ENCODE peak calls at places on chromosomes 12 and 14, in four cellular contexts. One of them, this sample, is unnamed.

GRCh38 chr14:23568600-23569310 is 1.2 kb upstream of the AP1G2 start:
- DNase-seq in lung: no peak
- DNase-seq in psoas muscle: no peak
- DNase-seq in heart right ventricle: no peak
- DNase-seq in this sample: no peak

GRCh38 chr14:37142835-37143499 is 29.4 kb downstream of the SLC25A21 start:
- DNase-seq in lung: no peak
- DNase-seq in psoas muscle: no peak
- DNase-seq in heart right ventricle: no peak
- DNase-seq in this sample: peak; percentile 11

GRCh38 chr12:107560194-107560905 is 125.2 kb upstream of the PWP1 start:
- DNase-seq in lung: no peak
- DNase-seq in psoas muscle: no peak
- DNase-seq in heart right ventricle: no peak
- DNase-seq in this sample: no peak

GRCh38 chr12:76878045-76878898 is 547 bp downstream of the CSRP2 start:
- DNase-seq in lung: no peak
- DNase-seq in psoas muscle: peak; percentile 19
- DNase-seq in heart right ventricle: peak; percentile 19
- DNase-seq in this sample: no peak

GRCh38 chr12:118034429-118035193 is 18.1 kb downstream of the RFC5 start:
- DNase-seq in lung: no peak
- DNase-seq in psoas muscle: no peak
- DNase-seq in heart right ventricle: no peak
- DNase-seq in this sample: peak; percentile 77

GRCh38 chr14:35159742-35160409 is 37.5 kb downstream of the PRORP start:
- DNase-seq in lung: no peak
- DNase-seq in psoas muscle: no peak
- DNase-seq in heart right ventricle: no peak
- DNase-seq in this sample: peak; percentile 87

GRCh38 chr12:57139796-57140649 is 7.4 kb downstream of the LRP1-AS start:
- DNase-seq in lung: no peak
- DNase-seq in psoas muscle: no peak
- DNase-seq in heart right ventricle: no peak
- DNase-seq in this sample: peak; percentile 61

GRCh38 chr12:121107681-121108080 is 25.0 kb upstream of the P2RX7 start:
- DNase-seq in lung: no peak
- DNase-seq in psoas muscle: no peak
- DNase-seq in heart right ventricle: no peak
- DNase-seq in this sample: no peak

GRCh38 chr14:104803916-104804371 is 3.0 kb downstream of the ZBTB42 start:
- DNase-seq in lung: no peak
- DNase-seq in psoas muscle: peak; percentile 10
- DNase-seq in heart right ventricle: no peak
- DNase-seq in this sample: no peak

GRCh38 chr12:79707830-79708229 is 17.1 kb upstream of the PAWR start:
- DNase-seq in lung: no peak
- DNase-seq in psoas muscle: no peak
- DNase-seq in heart right ventricle: no peak
- DNase-seq in this sample: no peak

GRCh38 chr14:105092124-105092911 is 27.1 kb upstream of the GPR132 start:
- DNase-seq in lung: no peak
- DNase-seq in psoas muscle: no peak
- DNase-seq in heart right ventricle: no peak
- DNase-seq in this sample: no peak

GRCh38 chr12:111257435-111257902 is 111.4 kb downstream of the PHETA1 start:
- DNase-seq in lung: no peak
- DNase-seq in psoas muscle: no peak
- DNase-seq in heart right ventricle: no peak
- DNase-seq in this sample: no peak

GRCh38 chr12:1507308-1507707 is 87.1 kb downstream of the FBXL14 start:
- DNase-seq in lung: no peak
- DNase-seq in psoas muscle: no peak
- DNase-seq in heart right ventricle: no peak
- DNase-seq in this sample: no peak

GRCh38 chr14:96055065-96055752 is 16.0 kb downstream of the C14orf132 start:
- DNase-seq in lung: no peak
- DNase-seq in psoas muscle: no peak
- DNase-seq in heart right ventricle: no peak
- DNase-seq in this sample: no peak

GRCh38 chr14:67385618-67386017 is 25.5 kb downstream of the EIF2S1 start:
- DNase-seq in lung: no peak
- DNase-seq in psoas muscle: no peak
- DNase-seq in heart right ventricle: no peak
- DNase-seq in this sample: no peak

GRCh38 chr14:41782488-41782887 is 175.8 kb downstream of the LRFN5 start:
- DNase-seq in lung: no peak
- DNase-seq in psoas muscle: no peak
- DNase-seq in heart right ventricle: no peak
- DNase-seq in this sample: no peak

GRCh38 chr14:66507181-66507721 is 696 bp upstream of the GPHN start:
- DNase-seq in lung: no peak
- DNase-seq in psoas muscle: no peak
- DNase-seq in heart right ventricle: no peak
- DNase-seq in this sample: no peak

GRCh38 chr12:57740656-57741412 is 2.3 kb upstream of the AGAP2 start:
- DNase-seq in lung: no peak
- DNase-seq in psoas muscle: no peak
- DNase-seq in heart right ventricle: no peak
- DNase-seq in this sample: no peak

GRCh38 chr12:953776-954175 is 4.3 kb upstream of the RAD52 start:
- DNase-seq in lung: no peak
- DNase-seq in psoas muscle: no peak
- DNase-seq in heart right ventricle: no peak
- DNase-seq in this sample: peak; percentile 44

GRCh38 chr14:52902971-52903385 is 47.9 kb downstream of the FERMT2 start:
- DNase-seq in lung: no peak
- DNase-seq in psoas muscle: no peak
- DNase-seq in heart right ventricle: no peak
- DNase-seq in this sample: peak; percentile 65

GRCh38 chr14:52692248-52692962 is 3.0 kb downstream of the ERO1A start:
- DNase-seq in lung: no peak
- DNase-seq in psoas muscle: no peak
- DNase-seq in heart right ventricle: no peak
- DNase-seq in this sample: peak; percentile 62

GRCh38 chr14:51333901-51334432 is 93.9 kb downstream of the TMX1 start:
- DNase-seq in lung: no peak
- DNase-seq in psoas muscle: peak; percentile 35
- DNase-seq in heart right ventricle: no peak
- DNase-seq in this sample: peak; percentile 86

GRCh38 chr14:77989441-77989891 is 180.7 kb upstream of the NRXN3 start:
- DNase-seq in lung: no peak
- DNase-seq in psoas muscle: no peak
- DNase-seq in heart right ventricle: peak; percentile 30
- DNase-seq in this sample: no peak

GRCh38 chr12:70418101-70418500 is 52.0 kb downstream of the KCNMB4 start:
- DNase-seq in lung: no peak
- DNase-seq in psoas muscle: no peak
- DNase-seq in heart right ventricle: no peak
- DNase-seq in this sample: no peak

GRCh38 chr14:36859119-36859518 is 197.5 kb downstream of the PAX9 start:
- DNase-seq in lung: no peak
- DNase-seq in psoas muscle: no peak
- DNase-seq in heart right ventricle: no peak
- DNase-seq in this sample: no peak

GRCh38 chr14:65034021-65034420 is 47.3 kb downstream of the FNTB start:
- DNase-seq in lung: no peak
- DNase-seq in psoas muscle: no peak
- DNase-seq in heart right ventricle: no peak
- DNase-seq in this sample: no peak

GRCh38 chr12:3102721-3103410 is 25.7 kb downstream of the TSPAN9 start:
- DNase-seq in lung: no peak
- DNase-seq in psoas muscle: no peak
- DNase-seq in heart right ventricle: no peak
- DNase-seq in this sample: no peak

GRCh38 chr12:112381421-112381897 is 772 bp downstream of the HECTD4 start:
- DNase-seq in lung: no peak
- DNase-seq in psoas muscle: peak; percentile 18
- DNase-seq in heart right ventricle: peak; percentile 15
- DNase-seq in this sample: no peak

GRCh38 chr12:50066402-50066801 is 9.0 kb downstream of the ASIC1 start:
- DNase-seq in lung: no peak
- DNase-seq in psoas muscle: no peak
- DNase-seq in heart right ventricle: no peak
- DNase-seq in this sample: peak; percentile 61

GRCh38 chr12:113831016-113831415 is 135.1 kb downstream of the RBM19 start:
- DNase-seq in lung: no peak
- DNase-seq in psoas muscle: no peak
- DNase-seq in heart right ventricle: no peak
- DNase-seq in this sample: peak; percentile 58

GRCh38 chr14:64857979-64858740 is 21.5 kb downstream of the SPTB start:
- DNase-seq in lung: no peak
- DNase-seq in psoas muscle: no peak
- DNase-seq in heart right ventricle: no peak
- DNase-seq in this sample: no peak

GRCh38 chr14:75821828-75822521 is 159.8 kb downstream of the TGFB3 start:
- DNase-seq in lung: no peak
- DNase-seq in psoas muscle: no peak
- DNase-seq in heart right ventricle: no peak
- DNase-seq in this sample: no peak

GRCh38 chr14:36981832-36982528 is 190.4 kb downstream of the SLC25A21 start:
- DNase-seq in lung: no peak
- DNase-seq in psoas muscle: no peak
- DNase-seq in heart right ventricle: no peak
- DNase-seq in this sample: peak; percentile 55

GRCh38 chr12:9732966-9733461 is at the start of gene CLECL1:
- DNase-seq in lung: no peak
- DNase-seq in psoas muscle: no peak
- DNase-seq in heart right ventricle: no peak
- DNase-seq in this sample: no peak

GRCh38 chr14:104293851-104294627 is 155.7 kb downstream of the KIF26A start:
- DNase-seq in lung: no peak
- DNase-seq in psoas muscle: no peak
- DNase-seq in heart right ventricle: peak; percentile 9
- DNase-seq in this sample: no peak

GRCh38 chr12:98741229-98741614 is 96.1 kb downstream of the APAF1 start:
- DNase-seq in lung: no peak
- DNase-seq in psoas muscle: no peak
- DNase-seq in heart right ventricle: no peak
- DNase-seq in this sample: no peak

GRCh38 chr12:2974560-2974971 is 15.4 kb downstream of the TEAD4 start:
- DNase-seq in lung: no peak
- DNase-seq in psoas muscle: no peak
- DNase-seq in heart right ventricle: no peak
- DNase-seq in this sample: peak; percentile 40

GRCh38 chr12:26113853-26114719 is 10.8 kb downstream of the BHLHE41 start:
- DNase-seq in lung: peak; percentile 90
- DNase-seq in psoas muscle: peak; percentile 95
- DNase-seq in heart right ventricle: peak; percentile 94
- DNase-seq in this sample: peak; percentile 94
- TF ChIP-seq CTCF in lung: no peak
- TF ChIP-seq CTCF in psoas muscle: peak; percentile 31
- TF ChIP-seq CTCF in heart right ventricle: no peak
- TF ChIP-seq CTCF in this sample: peak; percentile 31

DNA sequence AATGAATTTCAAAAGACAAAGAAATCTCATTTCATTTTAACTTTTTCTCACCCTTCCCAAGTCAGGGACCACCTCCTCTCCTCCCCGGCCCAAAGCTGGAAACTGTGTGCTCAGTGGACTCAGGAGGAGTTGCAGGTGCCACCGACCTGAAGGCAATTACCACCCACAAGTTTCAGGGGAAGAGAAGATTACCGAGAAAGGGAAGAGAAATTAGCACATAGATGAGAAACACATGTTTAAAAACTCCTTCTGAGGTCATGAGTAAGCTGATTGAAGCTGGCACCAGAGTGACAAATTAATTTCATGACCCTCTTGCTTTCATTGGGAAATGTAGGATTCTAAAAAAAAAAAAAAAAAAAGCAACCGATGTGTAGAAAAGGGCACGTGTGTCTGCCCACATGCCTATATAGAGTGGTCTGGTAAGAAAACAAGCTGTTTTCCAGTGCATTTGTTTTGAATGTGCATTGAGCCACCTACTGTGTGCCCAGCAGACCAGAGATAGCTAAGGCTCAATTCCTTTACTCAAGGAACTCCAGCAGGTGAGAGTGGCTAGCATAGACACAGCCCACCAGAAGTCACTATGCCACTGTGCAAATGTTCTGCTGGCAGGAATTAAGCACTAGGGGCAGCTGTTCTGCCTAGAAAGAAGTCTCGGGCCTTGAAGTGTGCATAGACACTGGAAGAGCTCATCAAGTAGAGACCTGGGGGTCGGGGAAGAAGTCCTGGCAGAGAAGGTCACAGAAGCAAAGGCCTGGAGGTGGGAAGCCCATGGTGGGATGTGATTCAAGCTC is 30.5 kb downstream of the DPF3 start:
- DNase-seq in lung: no peak
- DNase-seq in psoas muscle: no peak
- DNase-seq in heart right ventricle: no peak
- DNase-seq in this sample: no peak
- TF ChIP-seq CTCF in lung: no peak
- TF ChIP-seq CTCF in psoas muscle: no peak
- TF ChIP-seq CTCF in heart right ventricle: no peak
- TF ChIP-seq CTCF in this sample: no peak

GRCh38 chr14:93543766-93544165 is 113.0 kb downstream of the UNC79 start:
- DNase-seq in lung: no peak
- DNase-seq in psoas muscle: no peak
- DNase-seq in heart right ventricle: no peak
- DNase-seq in this sample: peak; percentile 51
- TF ChIP-seq CTCF in lung: no peak
- TF ChIP-seq CTCF in psoas muscle: no peak
- TF ChIP-seq CTCF in heart right ventricle: no peak
- TF ChIP-seq CTCF in this sample: peak; percentile 49

GRCh38 chr12:132560421-132560830 is 50.0 kb downstream of the LRCOL1 start:
- DNase-seq in lung: no peak
- DNase-seq in psoas muscle: no peak
- DNase-seq in heart right ventricle: no peak
- DNase-seq in this sample: no peak

GRCh38 chr12:132560831-132561783 is 49.3 kb downstream of the LRCOL1 start:
- DNase-seq in lung: peak; percentile 53
- DNase-seq in psoas muscle: no peak
- DNase-seq in heart right ventricle: peak; percentile 60
- DNase-seq in this sample: peak; percentile 42

GRCh38 chr12:132562489-132563045 is 47.8 kb downstream of the LRCOL1 start:
- DNase-seq in lung: no peak
- DNase-seq in psoas muscle: no peak
- DNase-seq in heart right ventricle: no peak
- DNase-seq in this sample: no peak

GRCh38 chr12:132559652-132560420 is 50.5 kb downstream of the LRCOL1 start:
- DNase-seq in lung: no peak
- DNase-seq in psoas muscle: peak; percentile 41
- DNase-seq in heart right ventricle: peak; percentile 40
- DNase-seq in this sample: no peak

GRCh38 chr12:132561784-132562156 is 48.6 kb downstream of the LRCOL1 start:
- DNase-seq in lung: no peak
- DNase-seq in psoas muscle: no peak
- DNase-seq in heart right ventricle: no peak
- DNase-seq in this sample: no peak
- TF ChIP-seq CTCF in lung: no peak
- TF ChIP-seq CTCF in psoas muscle: peak; percentile 23
- TF ChIP-seq CTCF in heart right ventricle: no peak
- TF ChIP-seq CTCF in this sample: peak; percentile 37

GRCh38 chr14:81323094-81323493 is 77.0 kb downstream of the STON2 start:
- DNase-seq in lung: no peak
- DNase-seq in psoas muscle: no peak
- DNase-seq in heart right ventricle: no peak
- DNase-seq in this sample: no peak
- TF ChIP-seq CTCF in lung: no peak
- TF ChIP-seq CTCF in psoas muscle: no peak
- TF ChIP-seq CTCF in heart right ventricle: no peak
- TF ChIP-seq CTCF in this sample: no peak